ENCODE peak calls at places on chromosome 7, in four cellular contexts. T is Daoy, E is mesendoderm, X is tibial artery. R is an unnamed sample.

GRCh38 chr7:27182285-27182827 is 2.7 kb downstream of the HOXA11 start:
- DNase-seq in X (peak), E (no peak), T (no peak), R (no peak)

GRCh38 chr7:75951506-75951905 is 36.6 kb downstream of the POR start:
- DNase-seq in E (no peak), T (no peak), X (no peak), R (no peak)

GRCh38 chr7:74657692-74658170 is at the start of gene GTF2I:
- DNase-seq in X (no peak), E (peak), T (no peak), R (no peak)

GRCh38 chr7:90660100-90660499 is 64.0 kb downstream of the CDK14 start:
- DNase-seq in T (no peak), E (no peak), X (no peak), R (no peak)

GRCh38 chr7:40015790-40016296 is 65.8 kb downstream of the CDK13 start:
- DNase-seq in X (no peak), E (no peak), T (no peak), R (no peak)

GRCh38 chr7:139559364-139560105 is 36.0 kb downstream of the CLEC2L start:
- DNase-seq in X (no peak), E (no peak), T (no peak), R (no peak)

GRCh38 chr7:39504963-39505362 is 61.2 kb upstream of the YAE1 start:
- DNase-seq in E (no peak), T (peak), X (peak), R (no peak)

GRCh38 chr7:40848541-40849221 is 713.9 kb downstream of the SUGCT start:
- DNase-seq in X (no peak), E (no peak), T (no peak), R (no peak)

GRCh38 chr7:84073476-84073875 is 121.1 kb downstream of the SEMA3A start:
- DNase-seq in E (peak), X (no peak), T (no peak), R (no peak)

GRCh38 chr7:114835303-114835702 is 86.6 kb upstream of the MDFIC start:
- DNase-seq in T (no peak), E (no peak), X (no peak), R (no peak)

GRCh38 chr7:101835136-101835535 is 17.7 kb downstream of the CUX1 start:
- DNase-seq in T (no peak), E (no peak), X (no peak), R (no peak)

GRCh38 chr7:150451097-150451793 is 815 bp downstream of the GIMAP8 start:
- DNase-seq in T (no peak), X (peak), E (no peak), R (no peak)

GRCh38 chr7:91228327-91228726 is 35.9 kb upstream of the FZD1 start:
- DNase-seq in X (no peak), T (no peak), E (no peak), R (no peak)

GRCh38 chr7:4190021-4190981 is 491.8 kb upstream of the FOXK1 start:
- DNase-seq in T (no peak), X (no peak), E (no peak), R (peak)

GRCh38 chr7:156999611-157000046 is 10.8 kb downstream of the MNX1 start:
- DNase-seq in E (no peak), X (no peak), T (no peak), R (no peak)

GRCh38 chr7:156088115-156088514 is 275.9 kb upstream of the SHH start:
- DNase-seq in E (no peak), T (no peak), X (no peak), R (no peak)

GRCh38 chr7:134593530-134594392 is 44.9 kb downstream of the AKR1B15 start:
- DNase-seq in T (peak), E (peak), X (peak), R (no peak)

GRCh38 chr7:107167483-107168232 is 1.1 kb upstream of the HBP1 start:
- DNase-seq in X (no peak), E (peak), T (peak), R (no peak)

R was measured in NCI-H2081 treated with DMSO at 0.1 percent for 48 hours.